ENCODE peak calls at places on chromosome 10, in seven cellular contexts. One of them, this sample, is unnamed.

GRCh38 chr10:51301644-51302043 is 227.4 kb downstream of the PRKG1 start:
- DNase-seq in neural crest cell: no peak
- DNase-seq in hepatocyte: no peak
- DNase-seq in lower leg skin: peak
- DNase-seq in GM10248: no peak
- DNase-seq in CD8-positive, alpha-beta T cell: no peak
- DNase-seq in thoracic aorta: no peak
- DNase-seq in this sample: no peak

GRCh38 chr10:46555713-46556514 is 544 bp downstream of the GPRIN2 start:
- DNase-seq in neural crest cell: peak
- DNase-seq in hepatocyte: peak
- DNase-seq in lower leg skin: peak
- DNase-seq in GM10248: no peak
- DNase-seq in CD8-positive, alpha-beta T cell: peak
- DNase-seq in thoracic aorta: peak
- DNase-seq in this sample: peak

GRCh38 chr10:96814264-96814663 is 17.8 kb upstream of the LCOR start:
- DNase-seq in neural crest cell: no peak
- DNase-seq in hepatocyte: no peak
- DNase-seq in lower leg skin: no peak
- DNase-seq in GM10248: no peak
- DNase-seq in CD8-positive, alpha-beta T cell: no peak
- DNase-seq in thoracic aorta: no peak
- DNase-seq in this sample: no peak

GRCh38 chr10:85036661-85037060 is 708.3 kb downstream of the CCSER2 start:
- DNase-seq in neural crest cell: no peak
- DNase-seq in hepatocyte: no peak
- DNase-seq in lower leg skin: no peak
- DNase-seq in GM10248: no peak
- DNase-seq in CD8-positive, alpha-beta T cell: no peak
- DNase-seq in thoracic aorta: no peak
- DNase-seq in this sample: no peak

GRCh38 chr10:33129181-33129928 is 171.3 kb upstream of the ITGB1 start:
- DNase-seq in neural crest cell: no peak
- DNase-seq in hepatocyte: no peak
- DNase-seq in lower leg skin: no peak
- DNase-seq in GM10248: no peak
- DNase-seq in CD8-positive, alpha-beta T cell: no peak
- DNase-seq in thoracic aorta: no peak
- DNase-seq in this sample: no peak

GRCh38 chr10:80158126-80158525 is 25.6 kb downstream of the PLAC9 start:
- DNase-seq in neural crest cell: no peak
- DNase-seq in hepatocyte: no peak
- DNase-seq in lower leg skin: no peak
- DNase-seq in GM10248: no peak
- DNase-seq in CD8-positive, alpha-beta T cell: no peak
- DNase-seq in thoracic aorta: no peak
- DNase-seq in this sample: no peak

GRCh38 chr10:24784061-24784460 is 60.4 kb upstream of the ARHGAP21 start:
- DNase-seq in neural crest cell: no peak
- DNase-seq in hepatocyte: no peak
- DNase-seq in lower leg skin: no peak
- DNase-seq in GM10248: no peak
- DNase-seq in CD8-positive, alpha-beta T cell: no peak
- DNase-seq in thoracic aorta: no peak
- DNase-seq in this sample: no peak

GRCh38 chr10:97883092-97883485 is 33.4 kb downstream of the GOLGA7B start:
- DNase-seq in neural crest cell: no peak
- DNase-seq in hepatocyte: no peak
- DNase-seq in lower leg skin: no peak
- DNase-seq in GM10248: no peak
- DNase-seq in CD8-positive, alpha-beta T cell: no peak
- DNase-seq in thoracic aorta: no peak
- DNase-seq in this sample: no peak

GRCh38 chr10:101289541-101289940 is 60.3 kb upstream of the LBX1 start:
- DNase-seq in neural crest cell: no peak
- DNase-seq in hepatocyte: no peak
- DNase-seq in lower leg skin: no peak
- DNase-seq in GM10248: no peak
- DNase-seq in CD8-positive, alpha-beta T cell: no peak
- DNase-seq in thoracic aorta: no peak
- DNase-seq in this sample: no peak

GRCh38 chr10:116826803-116827202 is 22.5 kb upstream of the ENO4 start:
- DNase-seq in neural crest cell: no peak
- DNase-seq in hepatocyte: no peak
- DNase-seq in lower leg skin: no peak
- DNase-seq in GM10248: no peak
- DNase-seq in CD8-positive, alpha-beta T cell: no peak
- DNase-seq in thoracic aorta: no peak
- DNase-seq in this sample: no peak

GRCh38 chr10:98344589-98345038 is 70.4 kb downstream of the PYROXD2 start:
- DNase-seq in neural crest cell: no peak
- DNase-seq in hepatocyte: no peak
- DNase-seq in lower leg skin: peak
- DNase-seq in GM10248: no peak
- DNase-seq in CD8-positive, alpha-beta T cell: no peak
- DNase-seq in thoracic aorta: peak
- DNase-seq in this sample: no peak

GRCh38 chr10:84195044-84195830 is 900 bp downstream of the CDHR1 start:
- DNase-seq in neural crest cell: no peak
- DNase-seq in hepatocyte: no peak
- DNase-seq in lower leg skin: peak
- DNase-seq in GM10248: no peak
- DNase-seq in CD8-positive, alpha-beta T cell: no peak
- DNase-seq in thoracic aorta: no peak
- DNase-seq in this sample: no peak

GRCh38 chr10:86361134-86362128 is 5.2 kb downstream of the GRID1 start:
- DNase-seq in neural crest cell: no peak
- DNase-seq in hepatocyte: no peak
- DNase-seq in lower leg skin: peak
- DNase-seq in GM10248: no peak
- DNase-seq in CD8-positive, alpha-beta T cell: no peak
- DNase-seq in thoracic aorta: no peak
- DNase-seq in this sample: no peak

GRCh38 chr10:26624017-26624416 is 73.5 kb upstream of the PDSS1 start:
- DNase-seq in neural crest cell: no peak
- DNase-seq in hepatocyte: no peak
- DNase-seq in lower leg skin: no peak
- DNase-seq in GM10248: no peak
- DNase-seq in CD8-positive, alpha-beta T cell: no peak
- DNase-seq in thoracic aorta: no peak
- DNase-seq in this sample: no peak

GRCh38 chr10:26628395-26628794 is 69.1 kb upstream of the PDSS1 start:
- DNase-seq in neural crest cell: no peak
- DNase-seq in hepatocyte: no peak
- DNase-seq in lower leg skin: no peak
- DNase-seq in GM10248: no peak
- DNase-seq in CD8-positive, alpha-beta T cell: no peak
- DNase-seq in thoracic aorta: no peak
- DNase-seq in this sample: no peak

GRCh38 chr10:26622891-26623290 is 74.6 kb upstream of the PDSS1 start:
- DNase-seq in neural crest cell: no peak
- DNase-seq in hepatocyte: no peak
- DNase-seq in lower leg skin: no peak
- DNase-seq in GM10248: no peak
- DNase-seq in CD8-positive, alpha-beta T cell: no peak
- DNase-seq in thoracic aorta: no peak
- DNase-seq in this sample: no peak

GRCh38 chr10:26626066-26626465 is 71.4 kb upstream of the PDSS1 start:
- DNase-seq in neural crest cell: no peak
- DNase-seq in hepatocyte: no peak
- DNase-seq in lower leg skin: no peak
- DNase-seq in GM10248: no peak
- DNase-seq in CD8-positive, alpha-beta T cell: no peak
- DNase-seq in thoracic aorta: no peak
- DNase-seq in this sample: no peak

GRCh38 chr10:26627320-26627719 is 70.2 kb upstream of the PDSS1 start:
- DNase-seq in neural crest cell: no peak
- DNase-seq in hepatocyte: peak
- DNase-seq in lower leg skin: no peak
- DNase-seq in GM10248: no peak
- DNase-seq in CD8-positive, alpha-beta T cell: no peak
- DNase-seq in thoracic aorta: no peak
- DNase-seq in this sample: no peak
- TF ChIP-seq CTCF in neural crest cell: peak
- TF ChIP-seq CTCF in hepatocyte: peak
- TF ChIP-seq CTCF in lower leg skin: no peak
- TF ChIP-seq CTCF in GM10248: no peak
- TF ChIP-seq CTCF in CD8-positive, alpha-beta T cell: no peak
- TF ChIP-seq CTCF in thoracic aorta: no peak
- TF ChIP-seq CTCF in this sample: peak

GRCh38 chr10:132962623-132963429 is 20.5 kb upstream of the CFAP46 start:
- DNase-seq in neural crest cell: no peak
- DNase-seq in hepatocyte: no peak
- DNase-seq in lower leg skin: no peak
- DNase-seq in GM10248: no peak
- DNase-seq in CD8-positive, alpha-beta T cell: no peak
- DNase-seq in thoracic aorta: no peak
- DNase-seq in this sample: no peak

GRCh38 chr10:132963430-132963960 is 21.1 kb upstream of the CFAP46 start:
- DNase-seq in neural crest cell: no peak
- DNase-seq in hepatocyte: no peak
- DNase-seq in lower leg skin: no peak
- DNase-seq in GM10248: no peak
- DNase-seq in CD8-positive, alpha-beta T cell: no peak
- DNase-seq in thoracic aorta: no peak
- DNase-seq in this sample: no peak

GRCh38 chr10:132961420-132961803 is 19.0 kb upstream of the CFAP46 start:
- DNase-seq in neural crest cell: no peak
- DNase-seq in hepatocyte: no peak
- DNase-seq in lower leg skin: peak
- DNase-seq in GM10248: no peak
- DNase-seq in CD8-positive, alpha-beta T cell: no peak
- DNase-seq in thoracic aorta: no peak
- DNase-seq in this sample: no peak

GRCh38 chr10:132960651-132961419 is 18.5 kb upstream of the CFAP46 start:
- DNase-seq in neural crest cell: no peak
- DNase-seq in hepatocyte: no peak
- DNase-seq in lower leg skin: peak
- DNase-seq in GM10248: no peak
- DNase-seq in CD8-positive, alpha-beta T cell: no peak
- DNase-seq in thoracic aorta: no peak
- DNase-seq in this sample: no peak

DNA sequence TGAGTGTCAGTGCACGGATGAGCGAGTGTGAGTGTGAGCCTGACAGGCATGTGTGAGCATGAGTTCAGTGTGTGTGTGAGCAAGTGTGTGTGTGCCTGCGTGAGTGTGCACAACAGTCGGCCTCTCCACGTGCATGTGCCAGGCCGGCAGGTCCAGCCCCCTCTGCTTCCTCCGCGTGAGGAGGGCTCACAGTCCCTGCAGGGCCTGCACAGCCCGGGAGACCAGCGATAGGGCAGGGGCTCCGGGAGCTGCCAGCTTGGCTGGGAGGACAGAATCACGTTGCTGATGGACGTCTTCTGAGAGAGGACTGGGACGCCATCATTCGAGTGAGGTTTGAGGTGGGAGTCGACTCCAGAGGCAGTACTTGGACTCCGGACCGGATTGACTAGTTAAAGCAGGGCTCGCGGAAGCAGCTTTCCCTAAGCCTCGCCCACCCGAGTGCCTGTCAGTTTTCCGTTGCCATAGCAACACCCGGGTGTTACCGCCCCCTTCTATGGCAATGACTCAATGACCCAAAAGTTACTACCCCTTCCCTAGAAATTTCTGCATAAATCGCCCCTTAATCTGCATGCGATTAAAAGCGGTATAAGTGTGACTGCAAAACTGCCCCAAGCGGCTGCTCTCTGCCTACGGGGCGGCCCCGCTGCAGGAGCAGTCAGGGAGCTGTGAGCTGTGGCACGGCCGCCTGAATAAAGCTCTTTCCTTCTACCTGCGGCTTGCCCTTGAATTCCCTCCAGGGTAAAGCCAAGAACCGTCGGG is 19.7 kb upstream of the CFAP46 start:
- DNase-seq in neural crest cell: peak
- DNase-seq in hepatocyte: peak
- DNase-seq in lower leg skin: peak
- DNase-seq in GM10248: peak
- DNase-seq in CD8-positive, alpha-beta T cell: peak
- DNase-seq in thoracic aorta: no peak
- DNase-seq in this sample: peak
- TF ChIP-seq CTCF in neural crest cell: no peak
- TF ChIP-seq CTCF in hepatocyte: no peak
- TF ChIP-seq CTCF in lower leg skin: no peak
- TF ChIP-seq CTCF in GM10248: peak
- TF ChIP-seq CTCF in CD8-positive, alpha-beta T cell: no peak
- TF ChIP-seq CTCF in thoracic aorta: no peak
- TF ChIP-seq CTCF in this sample: peak

GRCh38 chr10:113953505-113954272 is 90.0 kb upstream of the ADRB1 start:
- DNase-seq in neural crest cell: no peak
- DNase-seq in hepatocyte: no peak
- DNase-seq in lower leg skin: no peak
- DNase-seq in GM10248: no peak
- DNase-seq in CD8-positive, alpha-beta T cell: no peak
- DNase-seq in thoracic aorta: no peak
- DNase-seq in this sample: no peak
- TF ChIP-seq CTCF in neural crest cell: peak
- TF ChIP-seq CTCF in hepatocyte: no peak
- TF ChIP-seq CTCF in lower leg skin: no peak
- TF ChIP-seq CTCF in GM10248: no peak
- TF ChIP-seq CTCF in CD8-positive, alpha-beta T cell: no peak
- TF ChIP-seq CTCF in thoracic aorta: no peak
- TF ChIP-seq CTCF in this sample: peak

GRCh38 chr10:103699611-103700435 is 155.6 kb downstream of the SH3PXD2A start:
- DNase-seq in neural crest cell: peak
- DNase-seq in hepatocyte: no peak
- DNase-seq in lower leg skin: no peak
- DNase-seq in GM10248: no peak
- DNase-seq in CD8-positive, alpha-beta T cell: no peak
- DNase-seq in thoracic aorta: no peak
- DNase-seq in this sample: no peak
- TF ChIP-seq CTCF in neural crest cell: no peak
- TF ChIP-seq CTCF in hepatocyte: no peak
- TF ChIP-seq CTCF in lower leg skin: no peak
- TF ChIP-seq CTCF in GM10248: no peak
- TF ChIP-seq CTCF in CD8-positive, alpha-beta T cell: no peak
- TF ChIP-seq CTCF in thoracic aorta: no peak
- TF ChIP-seq CTCF in this sample: no peak

GRCh38 chr10:91493313-91493712 is 83.2 kb downstream of the HECTD2 start:
- DNase-seq in neural crest cell: no peak
- DNase-seq in hepatocyte: peak
- DNase-seq in lower leg skin: no peak
- DNase-seq in GM10248: peak
- DNase-seq in CD8-positive, alpha-beta T cell: no peak
- DNase-seq in thoracic aorta: no peak
- DNase-seq in this sample: no peak
- TF ChIP-seq CTCF in neural crest cell: peak
- TF ChIP-seq CTCF in hepatocyte: peak
- TF ChIP-seq CTCF in lower leg skin: no peak
- TF ChIP-seq CTCF in GM10248: no peak
- TF ChIP-seq CTCF in CD8-positive, alpha-beta T cell: no peak
- TF ChIP-seq CTCF in thoracic aorta: peak
- TF ChIP-seq CTCF in this sample: peak

DNA sequence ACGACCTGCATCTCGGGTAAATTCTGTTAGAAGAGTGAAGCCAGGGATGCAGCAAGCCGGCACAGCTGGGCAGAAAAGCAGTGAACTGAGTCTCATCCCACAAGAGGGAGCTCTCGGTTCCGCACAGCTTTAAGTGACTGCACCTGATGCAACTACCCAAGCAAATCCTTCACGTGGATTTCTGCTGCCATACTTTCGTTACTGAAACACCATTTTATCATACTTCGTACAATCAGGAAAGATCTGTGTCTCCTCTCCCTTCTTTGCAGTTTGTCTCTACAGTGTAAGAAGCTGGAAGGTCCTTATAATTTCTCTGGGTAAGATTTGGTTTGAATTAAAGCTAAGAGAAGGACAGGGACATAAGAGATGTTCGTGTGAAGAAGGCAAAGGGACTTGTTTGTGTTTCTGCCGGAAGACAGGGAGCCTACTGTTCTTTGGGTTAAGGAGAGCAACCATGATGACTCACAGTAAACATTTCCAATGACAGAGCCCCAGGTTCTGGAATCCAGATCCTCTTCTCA is 427.0 kb downstream of the GPAM start:
- DNase-seq in neural crest cell: peak
- DNase-seq in hepatocyte: peak
- DNase-seq in lower leg skin: peak
- DNase-seq in GM10248: peak
- DNase-seq in CD8-positive, alpha-beta T cell: no peak
- DNase-seq in thoracic aorta: no peak
- DNase-seq in this sample: peak
- TF ChIP-seq CTCF in neural crest cell: peak
- TF ChIP-seq CTCF in hepatocyte: peak
- TF ChIP-seq CTCF in lower leg skin: no peak
- TF ChIP-seq CTCF in GM10248: peak
- TF ChIP-seq CTCF in CD8-positive, alpha-beta T cell: no peak
- TF ChIP-seq CTCF in thoracic aorta: peak
- TF ChIP-seq CTCF in this sample: peak